ENCODE peak calls at places on chromosomes 1 and 21, in six cellular contexts. I is neural crest cell, J is cardiac fibroblast, R is foreskin fibroblast, Z is thoracic aorta, C is bronchial epithelial cell. O is an unnamed sample.

GRCh38 chr21:38802050-38803026 is 3.4 kb upstream of the ETS2 start:
- DNase-seq in I (no peak), J (no peak), R (no peak), Z (no peak), C (peak), O (no peak)

GRCh38 chr1:32900956-32901822 is at the start of gene TMEM54:
- DNase-seq in I (no peak), J (no peak), R (peak), Z (no peak), C (peak), O (no peak)

GRCh38 chr1:181099152-181100014 is 10.9 kb downstream of the IER5 start:
- DNase-seq in I (no peak), J (peak), R (peak), Z (no peak), C (peak), O (peak)

GRCh38 chr1:97529600-97529999 is 391.2 kb downstream of the DPYD start:
- DNase-seq in I (no peak), J (no peak), R (no peak), Z (no peak), C (no peak), O (no peak)

GRCh38 chr1:10113501-10113900 is 80.7 kb downstream of the UBE4B start:
- DNase-seq in I (no peak), J (no peak), R (no peak), Z (no peak), C (no peak), O (no peak)

GRCh38 chr1:69180358-69180757 is 387.4 kb upstream of the LRRC7 start:
- DNase-seq in I (no peak), J (no peak), R (no peak), Z (no peak), C (no peak), O (no peak)

GRCh38 chr1:202270871-202271326 is 70.8 kb downstream of the UBE2T start:
- DNase-seq in I (no peak), J (no peak), R (no peak), Z (no peak), C (no peak), O (no peak)

GRCh38 chr1:30446508-30446907 is 276.9 kb downstream of the MATN1 start:
- DNase-seq in I (no peak), J (no peak), R (no peak), Z (no peak), C (no peak), O (no peak)

GRCh38 chr1:63322944-63323865 is 838 bp downstream of the FOXD3 start:
- DNase-seq in I (peak), J (no peak), R (peak), Z (no peak), C (no peak), O (no peak)

GRCh38 chr1:212606042-212606733 is 2.4 kb upstream of the ATF3 start:
- DNase-seq in I (no peak), J (no peak), R (peak), Z (no peak), C (peak), O (no peak)

GRCh38 chr1:39524591-39525365 is 33.3 kb downstream of the BMP8A start:
- DNase-seq in I (no peak), J (no peak), R (no peak), Z (no peak), C (no peak), O (no peak)

GRCh38 chr1:154324241-154324640 is 1.1 kb upstream of the ATP8B2 start:
- DNase-seq in I (no peak), J (no peak), R (no peak), Z (no peak), C (no peak), O (no peak)

GRCh38 chr1:75126611-75127101 is 7.5 kb upstream of the LHX8 start:
- DNase-seq in I (no peak), J (no peak), R (no peak), Z (no peak), C (no peak), O (no peak)

GRCh38 chr21:42412636-42412933 is 8.9 kb downstream of the UBASH3A start:
- DNase-seq in I (no peak), J (no peak), R (no peak), Z (no peak), C (no peak), O (no peak)

GRCh38 chr1:158952416-158952815 is 21.1 kb downstream of the PYHIN1 start:
- DNase-seq in I (no peak), J (no peak), R (no peak), Z (no peak), C (no peak), O (no peak)

GRCh38 chr1:33383974-33384767 is 46.7 kb downstream of the PHC2 start:
- DNase-seq in I (no peak), J (peak), R (peak), Z (no peak), C (peak), O (peak)

GRCh38 chr1:153598309-153599172 is 14.4 kb downstream of the S100A16 start:
- DNase-seq in I (no peak), J (peak), R (peak), Z (no peak), C (peak), O (peak)

GRCh38 chr1:168970945-168971799 is 135.3 kb upstream of the ATP1B1 start:
- DNase-seq in I (no peak), J (no peak), R (no peak), Z (no peak), C (no peak), O (no peak)

GRCh38 chr1:119587328-119587727 is 60.7 kb downstream of the ZNF697 start:
- DNase-seq in I (no peak), J (peak), R (peak), Z (no peak), C (no peak), O (peak)

GRCh38 chr21:25895565-25896205 is 160.9 kb downstream of the GABPA start:
- DNase-seq in I (no peak), J (peak), R (peak), Z (no peak), C (peak), O (peak)

GRCh38 chr1:26373281-26373680 is 731 bp upstream of the ZNF683 start:
- DNase-seq in I (no peak), J (no peak), R (no peak), Z (no peak), C (no peak), O (no peak)

GRCh38 chr1:56409112-56409691 is 170.2 kb downstream of the PLPP3 start:
- DNase-seq in I (no peak), J (no peak), R (no peak), Z (no peak), C (peak), O (no peak)
- TF ChIP-seq CTCF in I (peak), J (peak), R (no peak), Z (no peak), C (peak), O (peak)

DNA sequence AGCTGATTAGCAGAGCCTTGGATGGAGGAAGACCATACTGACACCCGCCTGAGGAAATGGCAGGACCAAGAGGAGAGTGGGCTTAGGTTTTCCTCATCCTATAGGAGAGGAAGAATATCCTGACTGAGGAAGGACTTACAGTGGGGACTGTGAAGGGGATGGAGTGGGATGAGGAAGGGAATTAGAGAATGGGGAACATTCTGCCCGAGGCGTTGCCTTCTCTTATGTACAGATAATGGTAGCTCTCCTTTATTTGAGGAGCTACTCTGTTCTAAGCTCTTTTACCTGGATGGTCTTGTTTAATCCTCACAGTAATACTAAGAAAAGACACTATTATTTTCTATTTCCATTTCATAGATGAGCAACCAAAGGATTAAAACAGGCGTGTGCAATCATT is 56.0 kb downstream of the OLFML3 start:
- DNase-seq in I (no peak), J (no peak), R (no peak), Z (no peak), C (no peak), O (no peak)
- TF ChIP-seq CTCF in I (no peak), J (no peak), R (no peak), Z (no peak), C (no peak), O (no peak)

DNA sequence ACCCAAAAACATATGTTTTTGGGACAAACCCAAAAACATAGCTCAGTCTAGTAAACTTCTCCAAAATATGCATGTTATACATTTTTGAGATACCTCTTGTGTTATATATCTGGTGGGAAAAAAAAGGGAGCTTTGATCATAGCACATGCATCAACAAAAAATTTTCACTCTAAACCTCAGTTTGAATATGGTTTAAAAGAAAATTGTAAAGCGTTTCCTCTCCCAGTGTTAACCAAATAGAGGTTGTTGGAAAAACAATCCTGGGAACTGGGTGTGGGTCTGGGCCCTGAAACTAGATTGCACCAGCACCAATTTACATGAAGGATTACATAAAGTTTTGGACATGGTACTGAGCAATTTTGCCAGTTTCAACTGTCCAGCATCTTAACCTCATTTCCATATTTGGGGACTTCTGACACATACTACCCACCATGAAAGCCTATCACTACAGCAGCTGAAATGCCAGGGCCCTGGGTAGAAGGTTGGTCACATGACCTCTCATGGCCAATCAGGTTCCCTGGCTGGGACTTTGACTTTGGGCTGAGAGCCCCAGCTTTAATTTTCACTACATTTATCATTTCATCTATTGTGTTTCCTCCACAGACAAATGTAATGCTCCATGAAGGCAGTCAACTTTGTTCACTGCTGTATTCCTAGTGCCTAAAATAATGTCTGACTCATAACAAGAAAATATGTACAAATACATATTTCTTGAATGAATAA is 150.7 kb downstream of the SETD4 start:
- DNase-seq in I (no peak), J (peak), R (peak), Z (no peak), C (no peak), O (no peak)
- TF ChIP-seq CTCF in I (no peak), J (no peak), R (no peak), Z (no peak), C (no peak), O (no peak)

DNA sequence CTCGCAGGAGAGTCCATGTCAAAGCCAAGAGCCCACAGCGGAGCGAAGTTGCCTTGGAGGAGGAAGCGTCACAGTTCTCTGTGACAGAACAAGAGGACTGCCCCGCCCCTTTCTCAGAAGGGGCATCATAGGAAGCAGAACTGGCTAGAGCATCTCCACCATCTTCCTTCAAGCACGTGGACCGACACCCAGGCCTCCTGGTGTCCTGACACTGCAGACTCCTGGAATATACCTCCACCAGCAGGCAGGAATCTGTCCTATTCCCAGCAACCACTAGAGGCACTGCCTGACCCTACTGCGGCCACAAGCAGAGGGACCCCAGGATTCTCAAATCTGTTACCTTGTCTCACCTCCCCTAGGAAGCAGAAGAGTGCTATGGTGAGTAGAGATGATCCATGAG is 37.8 kb downstream of the GPA33 start:
- DNase-seq in I (peak), J (no peak), R (peak), Z (no peak), C (peak), O (peak)
- TF ChIP-seq CTCF in I (peak), J (peak), R (no peak), Z (no peak), C (peak), O (peak)

GRCh38 chr1:190478193-190479007 is 736 bp upstream of the BRINP3 start:
- DNase-seq in I (peak), J (peak), R (peak), Z (no peak), C (peak), O (no peak)
- TF ChIP-seq CTCF in I (no peak), J (no peak), R (no peak), Z (no peak), C (no peak), O (no peak)

GRCh38 chr1:225437710-225438437 is 10.0 kb upstream of the LBR start:
- DNase-seq in I (no peak), J (peak), R (peak), Z (no peak), C (no peak), O (no peak)

GRCh38 chr1:225445644-225446297 is 17.9 kb upstream of the LBR start:
- DNase-seq in I (no peak), J (no peak), R (no peak), Z (no peak), C (no peak), O (no peak)

GRCh38 chr1:225442156-225442555 is 14.3 kb upstream of the LBR start:
- DNase-seq in I (no peak), J (no peak), R (no peak), Z (no peak), C (no peak), O (no peak)

GRCh38 chr1:225440380-225440957 is 12.6 kb upstream of the LBR start:
- DNase-seq in I (no peak), J (no peak), R (no peak), Z (no peak), C (no peak), O (no peak)

GRCh38 chr1:225441314-225442119 is 13.7 kb upstream of the LBR start:
- DNase-seq in I (no peak), J (no peak), R (no peak), Z (no peak), C (peak), O (no peak)
- TF ChIP-seq CTCF in I (no peak), J (peak), R (peak), Z (no peak), C (peak), O (peak)

GRCh38 chr21:46326110-46326703 is 2.3 kb downstream of the PCNT start:
- DNase-seq in I (no peak), J (no peak), R (no peak), Z (no peak), C (no peak), O (no peak)

GRCh38 chr21:46324390-46325072 is 575 bp downstream of the PCNT start:
- DNase-seq in I (peak), J (peak), R (peak), Z (peak), C (peak), O (peak)

GRCh38 chr21:46323227-46323709 is 402 bp downstream of the C21orf58 start:
- DNase-seq in I (no peak), J (peak), R (peak), Z (no peak), C (no peak), O (no peak)

GRCh38 chr21:46323710-46324389 is at the start of the genes C21orf58 and PCNT:
- DNase-seq in I (peak), J (peak), R (peak), Z (peak), C (peak), O (peak)

GRCh38 chr21:46325073-46325912 is 1.3 kb downstream of the PCNT start:
- DNase-seq in I (peak), J (peak), R (peak), Z (no peak), C (peak), O (peak)
- TF ChIP-seq CTCF in I (peak), J (peak), R (peak), Z (no peak), C (peak), O (peak)

DNA sequence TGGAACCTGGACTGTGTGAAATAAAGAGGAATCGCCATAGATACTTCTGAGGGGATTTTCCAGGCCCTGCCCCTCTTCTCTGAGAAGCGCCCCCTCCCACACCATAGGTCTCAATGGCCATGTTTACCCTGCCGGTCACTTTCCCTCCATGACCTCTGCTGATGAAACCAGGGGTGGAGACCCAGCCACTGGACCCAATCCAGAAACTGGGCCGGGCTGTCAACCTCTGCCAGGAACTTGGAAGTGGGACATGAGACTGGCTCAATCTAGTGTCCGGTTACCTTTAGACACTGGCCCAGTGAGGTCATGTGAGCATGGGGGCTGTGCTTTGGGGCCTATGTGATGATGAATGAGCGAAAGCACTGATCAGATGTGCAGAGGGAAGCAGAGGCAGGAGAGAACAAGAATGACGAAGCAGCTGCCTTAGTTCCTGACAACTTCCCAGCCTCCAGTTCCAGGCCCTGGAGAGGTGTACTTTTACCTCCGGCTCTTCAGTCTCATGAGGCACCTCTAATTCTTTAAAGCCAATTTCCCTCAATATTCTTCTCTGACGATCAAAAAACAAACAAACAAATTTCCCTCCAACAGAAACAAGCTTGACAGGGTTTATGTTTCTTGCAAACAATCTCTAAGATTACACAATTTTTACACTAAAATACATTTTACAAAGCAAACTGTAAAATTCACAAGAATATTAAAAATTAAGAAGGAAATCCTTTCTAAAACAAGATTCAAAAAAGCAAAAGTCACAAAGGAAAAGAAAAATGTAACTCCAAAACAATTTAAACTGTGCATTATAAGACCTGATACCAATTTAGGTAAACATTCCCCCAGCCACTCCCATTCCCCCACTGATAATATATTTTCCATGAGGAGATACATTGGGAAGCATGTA is 4.8 kb downstream of the ASAP3 start:
- DNase-seq in I (no peak), J (peak), R (peak), Z (peak), C (no peak), O (no peak)
- TF ChIP-seq CTCF in I (no peak), J (no peak), R (no peak), Z (no peak), C (no peak), O (no peak)

DNA sequence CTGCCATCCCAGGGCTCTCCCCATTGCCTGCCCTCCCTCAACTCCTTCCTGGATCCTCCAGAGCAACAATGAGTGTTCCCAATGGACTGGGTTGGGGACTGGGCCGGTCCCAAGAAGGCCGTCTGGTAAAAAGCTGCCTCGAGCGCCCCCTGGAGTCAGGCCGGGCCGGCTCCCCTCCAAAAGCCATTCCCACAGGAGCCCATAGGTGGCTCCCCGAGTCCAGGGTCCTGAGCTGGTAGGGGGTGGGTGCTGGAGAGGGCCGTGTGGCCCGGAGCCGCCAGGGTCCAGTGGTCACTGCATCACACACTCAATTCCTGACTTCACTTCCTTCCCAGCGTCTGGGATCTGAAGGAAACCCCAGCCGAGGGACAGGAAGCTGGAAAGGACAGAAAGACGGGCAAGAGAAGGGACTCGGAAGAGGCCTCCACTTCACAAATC is 10.7 kb upstream of the ALDH4A1 start:
- DNase-seq in I (peak), J (peak), R (peak), Z (no peak), C (peak), O (peak)
- TF ChIP-seq CTCF in I (peak), J (peak), R (peak), Z (peak), C (peak), O (peak)

GRCh38 chr1:243475966-243476365 is 220.1 kb downstream of the SDCCAG8 start:
- DNase-seq in I (peak), J (peak), R (no peak), Z (no peak), C (no peak), O (no peak)
- TF ChIP-seq CTCF in I (no peak), J (peak), R (no peak), Z (no peak), C (no peak), O (peak)

O was measured in HFFc6.